ENCODE peak calls at places on chromosomes 5 and 9, in five cellular contexts. M is NCI-H2081, D is hippocampal formation, Q is ureter, G is NCI-H1417. T is an unnamed sample.
A peak's percentile ranks its signal among the peaks of the same experiment; 100 is the strongest.

GRCh38 chr9:126952180-126952960 is 37.8 kb downstream of the RALGPS1 start:
- DNase-seq in Q (no peak), G (no peak), D (no peak), M (no peak), T (no peak)

GRCh38 chr9:134589748-134590147 is 51.9 kb upstream of the COL5A1 start:
- DNase-seq in Q (no peak), D (no peak), G (no peak), M (no peak), T (no peak)

GRCh38 chr5:61159070-61159469 is 3.2 kb downstream of the SMIM15 start:
- DNase-seq in Q (no peak), G (no peak), M (no peak), D (no peak), T (no peak)

GRCh38 chr5:116675628-116675910 is 100.9 kb upstream of the SEMA6A start:
- DNase-seq in G (no peak), Q (no peak), M (no peak), D (no peak), T (no peak)

GRCh38 chr5:140084466-140084865 is 29.4 kb upstream of the PURA start:
- DNase-seq in D (peak; percentile 9), G (no peak), Q (no peak), M (no peak), T (no peak)

GRCh38 chr5:174919351-174919750 is 195.0 kb downstream of the MSX2 start:
- DNase-seq in M (no peak), Q (no peak), D (no peak), G (no peak), T (no peak)

GRCh38 chr5:176788091-176788490 is 22.3 kb upstream of the UNC5A start:
- DNase-seq in Q (no peak), M (no peak), G (no peak), D (no peak), T (no peak)

GRCh38 chr5:147659166-147659929 is 123.2 kb downstream of the JAKMIP2 start:
- DNase-seq in Q (no peak), G (no peak), D (no peak), M (no peak), T (no peak)

GRCh38 chr5:153537225-153537624 is 46.8 kb downstream of the GRIA1 start:
- DNase-seq in D (no peak), M (no peak), G (no peak), Q (no peak), T (no peak)

GRCh38 chr9:110579763-110580255 is 268 bp upstream of the SVEP1 start:
- DNase-seq in Q (no peak), D (peak; percentile 46), G (peak; percentile 50), M (no peak), T (peak; percentile 3)

GRCh38 chr9:100600511-100601079 is 22.7 kb downstream of the CAVIN4 start:
- DNase-seq in M (peak; percentile 21), G (no peak), D (no peak), Q (no peak), T (no peak)

GRCh38 chr9:81716409-81716808 is 27.1 kb upstream of the TLE1 start:
- DNase-seq in G (no peak), Q (no peak), M (no peak), D (no peak), T (no peak)

GRCh38 chr9:77132991-77133390 is 44.3 kb upstream of the VPS13A start:
- DNase-seq in G (no peak), M (no peak), Q (no peak), D (no peak), T (no peak)

GRCh38 chr5:87190041-87190440 is 77.6 kb upstream of the RASA1 start:
- DNase-seq in M (no peak), D (no peak), G (no peak), Q (no peak), T (no peak)

GRCh38 chr5:161152415-161152814 is 300.4 kb upstream of the ATP10B start:
- DNase-seq in G (no peak), M (no peak), Q (no peak), D (no peak), T (no peak)

GRCh38 chr5:142810081-142810480 is 39.9 kb downstream of the ARHGAP26 start:
- DNase-seq in D (no peak), M (no peak), G (no peak), Q (no peak), T (no peak)

GRCh38 chr9:6078382-6079105 is 63.1 kb upstream of the RANBP6 start:
- DNase-seq in Q (no peak), D (no peak), M (no peak), G (no peak), T (no peak)

GRCh38 chr5:72955143-72955767 is 586 bp upstream of the FCHO2 start:
- DNase-seq in M (peak; percentile 42), Q (peak; percentile 77), D (no peak), G (no peak), T (no peak)

GRCh38 chr9:129560849-129561248 is 60.1 kb downstream of the C9orf50 start:
- DNase-seq in M (no peak), D (no peak), G (no peak), Q (no peak), T (no peak)

GRCh38 chr5:179762079-179762780 is 29.6 kb downstream of the MAML1 start:
- DNase-seq in Q (no peak), G (peak; percentile 3), D (no peak), M (peak; percentile 45), T (peak; percentile 1)

GRCh38 chr5:41707853-41708603 is 162.2 kb downstream of the OXCT1 start:
- DNase-seq in M (peak; percentile 54), Q (no peak), G (peak; percentile 16), D (no peak), T (peak; percentile 39)

GRCh38 chr9:126591083-126591482 is 22.6 kb upstream of the LMX1B start:
- DNase-seq in D (no peak), M (no peak), G (no peak), Q (no peak), T (no peak)

GRCh38 chr5:43033845-43034590 is 6.1 kb downstream of the ANXA2R start:
- DNase-seq in Q (no peak), D (no peak), G (no peak), M (no peak), T (no peak)

GRCh38 chr5:169142264-169142970 is 158.5 kb downstream of the SLIT3 start:
- DNase-seq in M (no peak), Q (peak; percentile 89), D (no peak), G (no peak), T (no peak)

GRCh38 chr5:2191972-2192371 is 309.2 kb upstream of the IRX4 start:
- DNase-seq in Q (peak; percentile 15), M (no peak), G (no peak), D (no peak), T (no peak)

GRCh38 chr9:105291422-105291859 is 47.0 kb downstream of the SLC44A1 start:
- DNase-seq in Q (no peak), G (no peak), M (no peak), D (no peak), T (no peak)

GRCh38 chr9:134475051-134475790 is 149.0 kb downstream of the RXRA start:
- DNase-seq in G (no peak), M (no peak), D (no peak), Q (peak; percentile 88), T (no peak)

GRCh38 chr9:115170674-115171073 is 52.7 kb upstream of the TNC start:
- DNase-seq in Q (no peak), M (no peak), G (no peak), D (no peak), T (no peak)

GRCh38 chr5:16502866-16503265 is 37.3 kb upstream of the ZNF622 start:
- DNase-seq in G (peak; percentile 20), D (no peak), M (peak; percentile 68), Q (no peak), T (no peak)

GRCh38 chr9:130701059-130702022 is 7.8 kb downstream of the EXOSC2 start:
- DNase-seq in Q (peak; percentile 81), G (peak; percentile 26), M (peak; percentile 68), D (peak; percentile 75), T (peak; percentile 44)

GRCh38 chr5:158013939-158014338 is 155.0 kb upstream of the CLINT1 start:
- DNase-seq in M (no peak), G (no peak), D (no peak), Q (peak; percentile 48), T (no peak)

GRCh38 chr5:127699416-127699815 is 3.8 kb upstream of the CCDC192 start:
- DNase-seq in D (no peak), M (no peak), Q (no peak), G (no peak), T (no peak)